ENCODE peak calls at places on chromosomes 1 and 21, in nine cellular contexts. P is stimulated activated CD4-positive, alpha-beta T cell treated with anti-CD3 and anti-CD28 coated beads, Interleukin-4, amount 100 ng/mL, for 48 hours; Q is breast epithelium; G is central memory CD4-positive, alpha-beta T cell; A is activated CD4-positive, alpha-beta T cell treated with anti-CD3 and anti-CD28 coated beads, Interleukin-2, amount 50 U/mL, for 4 hours; X is CD4-positive, alpha-beta T cell; I is NCI-H1105; J is esophagus squamous epithelium; E is anterior cingulate cortex. T is an unnamed sample.

GRCh38 chr1:81666586-81666985 is 134.1 kb upstream of the ADGRL2 start:
- DNase-seq in E (no peak), A (no peak), Q (no peak), I (no peak), G (no peak), J (no peak), P (no peak), X (no peak), T (no peak)

GRCh38 chr1:43902058-43902831 is 31.4 kb upstream of the ARTN start:
- DNase-seq in I (no peak), J (no peak), Q (peak; percentile 22), G (no peak), A (no peak), P (no peak), X (no peak), E (no peak), T (no peak)

GRCh38 chr21:39088831-39089380 is 94.3 kb downstream of the PSMG1 start:
- DNase-seq in E (no peak), Q (no peak), X (no peak), A (no peak), P (no peak), I (no peak), J (no peak), G (no peak), T (no peak)

GRCh38 chr1:93616996-93617669 is 64.5 kb downstream of the BCAR3 start:
- DNase-seq in E (peak; percentile 60), Q (peak; percentile 80), P (no peak), I (peak; percentile 79), J (no peak), X (no peak), G (no peak), A (no peak), T (peak; percentile 71)

GRCh38 chr1:2911391-2912178 is 109.7 kb upstream of the ACTRT2 start:
- DNase-seq in G (no peak), X (no peak), E (no peak), J (no peak), P (no peak), Q (no peak), I (no peak), A (no peak), T (no peak)

GRCh38 chr1:198845851-198846250 is 207.0 kb downstream of the PTPRC start:
- DNase-seq in Q (no peak), G (no peak), I (no peak), P (no peak), J (no peak), E (no peak), X (no peak), A (no peak), T (no peak)

GRCh38 chr1:247322437-247322836 is 9.2 kb downstream of the ZNF496 start:
- DNase-seq in P (no peak), E (no peak), A (no peak), Q (no peak), J (no peak), X (no peak), G (no peak), I (no peak), T (no peak)

GRCh38 chr1:179955318-179955638 is 668 bp downstream of the CEP350 start:
- DNase-seq in P (no peak), E (no peak), J (no peak), Q (peak; percentile 29), G (no peak), X (no peak), A (no peak), I (no peak), T (no peak)

GRCh38 chr1:64624446-64624766 is 120.5 kb upstream of the RAVER2 start:
- DNase-seq in A (no peak), J (no peak), Q (no peak), X (no peak), P (no peak), I (no peak), E (no peak), G (no peak), T (no peak)

GRCh38 chr21:38134084-38134873 is 122.5 kb upstream of the KCNJ15 start:
- DNase-seq in I (no peak), J (no peak), Q (no peak), E (no peak), G (no peak), X (no peak), A (no peak), P (peak; percentile 4), T (no peak)

GRCh38 chr1:230459463-230459862 is 33.3 kb upstream of the PGBD5 start:
- DNase-seq in P (no peak), G (no peak), Q (no peak), I (peak; percentile 72), A (no peak), E (no peak), J (no peak), X (no peak), T (no peak)

GRCh38 chr1:215497516-215497915 is 69.6 kb upstream of the KCTD3 start:
- DNase-seq in E (no peak), G (no peak), Q (no peak), I (no peak), P (no peak), J (no peak), A (no peak), X (no peak), T (no peak)

GRCh38 chr1:1946540-1946939 is 27.5 kb upstream of the TMEM52 start:
- DNase-seq in X (no peak), A (no peak), E (no peak), Q (no peak), G (no peak), J (no peak), P (no peak), I (no peak), T (no peak)

GRCh38 chr1:156260896-156261295 is 13.0 kb upstream of the PAQR6 start:
- DNase-seq in J (no peak), I (no peak), G (no peak), X (no peak), A (no peak), E (no peak), Q (no peak), P (no peak), T (no peak)